ENCODE peak calls at places on chromosomes 7 and 10, in ten cellular contexts. One of them, this sample, is unnamed.

GRCh38 chr7:66055321-66055956 is 20.2 kb upstream of the ASL start:
- DNase-seq in stimulated activated CD4-positive, alpha-beta T cell treated with anti-CD3 and anti-CD28 coated beads, Interleukin-1b, Interleukin-23, amount 100 ng/mL, for 1 hour: no peak
- DNase-seq in central memory CD4-positive, alpha-beta T cell: no peak
- DNase-seq in bronchial epithelial cell: peak; percentile 28
- DNase-seq in brain microvascular endothelial cell: peak; percentile 37
- DNase-seq in HS-27A: no peak
- DNase-seq in activated CD4-positive, alpha-beta T cell treated with anti-CD3 and anti-CD28 coated beads for 24 hours: no peak
- DNase-seq in stimulated activated CD8-positive, alpha-beta memory T cell treated with anti-CD3 and anti-CD28 coated beads, Interleukin-2, amount 100 ng/mL, for 1 hour: no peak
- DNase-seq in HEK293T: no peak
- DNase-seq in activated CD4-positive, CD25-positive, alpha-beta regulatory T cell: no peak
- DNase-seq in this sample: peak; percentile 25

GRCh38 chr10:75803816-75804576 is 372.6 kb downstream of the LRMDA start:
- DNase-seq in brain microvascular endothelial cell: no peak
- DNase-seq in central memory CD4-positive, alpha-beta T cell: no peak
- DNase-seq in bronchial epithelial cell: no peak
- DNase-seq in HS-27A: no peak
- DNase-seq in stimulated activated CD8-positive, alpha-beta memory T cell treated with anti-CD3 and anti-CD28 coated beads, Interleukin-2, amount 100 ng/mL, for 1 hour: no peak
- DNase-seq in activated CD4-positive, alpha-beta T cell treated with anti-CD3 and anti-CD28 coated beads for 24 hours: no peak
- DNase-seq in HEK293T: no peak
- DNase-seq in stimulated activated CD4-positive, alpha-beta T cell treated with anti-CD3 and anti-CD28 coated beads, Interleukin-1b, Interleukin-23, amount 100 ng/mL, for 1 hour: no peak
- DNase-seq in activated CD4-positive, CD25-positive, alpha-beta regulatory T cell: no peak
- DNase-seq in this sample: peak; percentile 23

GRCh38 chr7:128835231-128835751 is 5.1 kb downstream of the FLNC start:
- DNase-seq in activated CD4-positive, CD25-positive, alpha-beta regulatory T cell: no peak
- DNase-seq in stimulated activated CD4-positive, alpha-beta T cell treated with anti-CD3 and anti-CD28 coated beads, Interleukin-1b, Interleukin-23, amount 100 ng/mL, for 1 hour: no peak
- DNase-seq in activated CD4-positive, alpha-beta T cell treated with anti-CD3 and anti-CD28 coated beads for 24 hours: no peak
- DNase-seq in HEK293T: no peak
- DNase-seq in brain microvascular endothelial cell: no peak
- DNase-seq in bronchial epithelial cell: no peak
- DNase-seq in HS-27A: no peak
- DNase-seq in central memory CD4-positive, alpha-beta T cell: no peak
- DNase-seq in stimulated activated CD8-positive, alpha-beta memory T cell treated with anti-CD3 and anti-CD28 coated beads, Interleukin-2, amount 100 ng/mL, for 1 hour: no peak
- DNase-seq in this sample: no peak

GRCh38 chr7:23115991-23116390 is 10.4 kb downstream of the KLHL7 start:
- DNase-seq in bronchial epithelial cell: no peak
- DNase-seq in stimulated activated CD4-positive, alpha-beta T cell treated with anti-CD3 and anti-CD28 coated beads, Interleukin-1b, Interleukin-23, amount 100 ng/mL, for 1 hour: no peak
- DNase-seq in activated CD4-positive, alpha-beta T cell treated with anti-CD3 and anti-CD28 coated beads for 24 hours: no peak
- DNase-seq in activated CD4-positive, CD25-positive, alpha-beta regulatory T cell: no peak
- DNase-seq in central memory CD4-positive, alpha-beta T cell: no peak
- DNase-seq in HEK293T: no peak
- DNase-seq in stimulated activated CD8-positive, alpha-beta memory T cell treated with anti-CD3 and anti-CD28 coated beads, Interleukin-2, amount 100 ng/mL, for 1 hour: no peak
- DNase-seq in HS-27A: no peak
- DNase-seq in brain microvascular endothelial cell: no peak
- DNase-seq in this sample: no peak

GRCh38 chr7:33903770-33904679 is 1.3 kb upstream of the BMPER start:
- DNase-seq in stimulated activated CD4-positive, alpha-beta T cell treated with anti-CD3 and anti-CD28 coated beads, Interleukin-1b, Interleukin-23, amount 100 ng/mL, for 1 hour: no peak
- DNase-seq in activated CD4-positive, alpha-beta T cell treated with anti-CD3 and anti-CD28 coated beads for 24 hours: no peak
- DNase-seq in stimulated activated CD8-positive, alpha-beta memory T cell treated with anti-CD3 and anti-CD28 coated beads, Interleukin-2, amount 100 ng/mL, for 1 hour: no peak
- DNase-seq in activated CD4-positive, CD25-positive, alpha-beta regulatory T cell: no peak
- DNase-seq in bronchial epithelial cell: peak; percentile 51
- DNase-seq in HS-27A: peak; percentile 52
- DNase-seq in HEK293T: peak; percentile 49
- DNase-seq in brain microvascular endothelial cell: no peak
- DNase-seq in central memory CD4-positive, alpha-beta T cell: no peak
- DNase-seq in this sample: no peak

GRCh38 chr7:45000096-45001032 is at the start of gene CCM2:
- DNase-seq in central memory CD4-positive, alpha-beta T cell: no peak
- DNase-seq in activated CD4-positive, CD25-positive, alpha-beta regulatory T cell: no peak
- DNase-seq in HS-27A: no peak
- DNase-seq in HEK293T: peak; percentile 44
- DNase-seq in brain microvascular endothelial cell: no peak
- DNase-seq in activated CD4-positive, alpha-beta T cell treated with anti-CD3 and anti-CD28 coated beads for 24 hours: no peak
- DNase-seq in bronchial epithelial cell: no peak
- DNase-seq in stimulated activated CD4-positive, alpha-beta T cell treated with anti-CD3 and anti-CD28 coated beads, Interleukin-1b, Interleukin-23, amount 100 ng/mL, for 1 hour: no peak
- DNase-seq in stimulated activated CD8-positive, alpha-beta memory T cell treated with anti-CD3 and anti-CD28 coated beads, Interleukin-2, amount 100 ng/mL, for 1 hour: no peak
- DNase-seq in this sample: no peak

GRCh38 chr10:93894516-93895378 is 969 bp downstream of the SLC35G1 start:
- DNase-seq in bronchial epithelial cell: no peak
- DNase-seq in HS-27A: no peak
- DNase-seq in HEK293T: peak; percentile 14
- DNase-seq in central memory CD4-positive, alpha-beta T cell: no peak
- DNase-seq in stimulated activated CD8-positive, alpha-beta memory T cell treated with anti-CD3 and anti-CD28 coated beads, Interleukin-2, amount 100 ng/mL, for 1 hour: no peak
- DNase-seq in brain microvascular endothelial cell: no peak
- DNase-seq in activated CD4-positive, alpha-beta T cell treated with anti-CD3 and anti-CD28 coated beads for 24 hours: no peak
- DNase-seq in stimulated activated CD4-positive, alpha-beta T cell treated with anti-CD3 and anti-CD28 coated beads, Interleukin-1b, Interleukin-23, amount 100 ng/mL, for 1 hour: no peak
- DNase-seq in activated CD4-positive, CD25-positive, alpha-beta regulatory T cell: no peak
- DNase-seq in this sample: no peak

GRCh38 chr7:94303736-94304135 is 91.0 kb upstream of the COL1A2 start:
- DNase-seq in stimulated activated CD4-positive, alpha-beta T cell treated with anti-CD3 and anti-CD28 coated beads, Interleukin-1b, Interleukin-23, amount 100 ng/mL, for 1 hour: no peak
- DNase-seq in activated CD4-positive, alpha-beta T cell treated with anti-CD3 and anti-CD28 coated beads for 24 hours: no peak
- DNase-seq in HS-27A: no peak
- DNase-seq in brain microvascular endothelial cell: peak; percentile 68
- DNase-seq in central memory CD4-positive, alpha-beta T cell: no peak
- DNase-seq in activated CD4-positive, CD25-positive, alpha-beta regulatory T cell: no peak
- DNase-seq in HEK293T: no peak
- DNase-seq in stimulated activated CD8-positive, alpha-beta memory T cell treated with anti-CD3 and anti-CD28 coated beads, Interleukin-2, amount 100 ng/mL, for 1 hour: no peak
- DNase-seq in bronchial epithelial cell: no peak
- DNase-seq in this sample: peak; percentile 72

GRCh38 chr10:46549171-46550075 is 7.0 kb downstream of the GPRIN2 start:
- DNase-seq in bronchial epithelial cell: no peak
- DNase-seq in stimulated activated CD4-positive, alpha-beta T cell treated with anti-CD3 and anti-CD28 coated beads, Interleukin-1b, Interleukin-23, amount 100 ng/mL, for 1 hour: no peak
- DNase-seq in central memory CD4-positive, alpha-beta T cell: no peak
- DNase-seq in stimulated activated CD8-positive, alpha-beta memory T cell treated with anti-CD3 and anti-CD28 coated beads, Interleukin-2, amount 100 ng/mL, for 1 hour: no peak
- DNase-seq in activated CD4-positive, alpha-beta T cell treated with anti-CD3 and anti-CD28 coated beads for 24 hours: no peak
- DNase-seq in HEK293T: no peak
- DNase-seq in HS-27A: no peak
- DNase-seq in brain microvascular endothelial cell: no peak
- DNase-seq in activated CD4-positive, CD25-positive, alpha-beta regulatory T cell: no peak
- DNase-seq in this sample: no peak

This sample was measured in skeletal muscle cell.